ENCODE peak calls at places on chromosomes 5 and 9, in six cellular contexts. O is OCI-LY7, B is HT-29, D is upper lobe of right lung, J is hypothalamus, Z is T1000. W is an unnamed sample.

GRCh38 chr9:84419203-84419602 is 78.6 kb upstream of the SLC28A3 start:
- DNase-seq in J (no peak), B (peak), Z (no peak), O (no peak), D (no peak), W (no peak)

GRCh38 chr9:100108572-100108971 is 9.5 kb downstream of the INVS start:
- DNase-seq in B (no peak), Z (no peak), D (no peak), O (no peak), J (no peak), W (no peak)

GRCh38 chr9:128870128-128870940 is 11.4 kb downstream of the KYAT1 start:
- DNase-seq in J (no peak), B (no peak), D (no peak), Z (no peak), O (no peak), W (no peak)

GRCh38 chr5:37757980-37758582 is 81.8 kb downstream of the GDNF start:
- DNase-seq in B (peak), D (no peak), J (no peak), O (no peak), Z (no peak), W (no peak)

GRCh38 chr5:107266100-107266499 is 404.6 kb downstream of the EFNA5 start:
- DNase-seq in Z (no peak), O (no peak), J (no peak), D (no peak), B (no peak), W (no peak)

GRCh38 chr9:71552480-71552879 is 215.8 kb downstream of the CEMIP2 start:
- DNase-seq in B (no peak), J (no peak), O (no peak), Z (no peak), D (no peak), W (no peak)

GRCh38 chr5:15966651-15967050 is 212.9 kb downstream of the MARCHF11 start:
- DNase-seq in O (no peak), J (no peak), B (no peak), Z (no peak), D (no peak), W (no peak)

GRCh38 chr9:126637002-126637849 is 23.5 kb downstream of the LMX1B start:
- DNase-seq in Z (no peak), D (no peak), O (no peak), J (no peak), B (no peak), W (peak)

GRCh38 chr5:53031695-53032096 is 42.5 kb downstream of the ITGA2 start:
- DNase-seq in O (no peak), D (no peak), Z (no peak), B (peak), J (no peak), W (no peak)

GRCh38 chr5:150318613-150319483 is 16.1 kb upstream of the ARSI start:
- DNase-seq in O (no peak), J (no peak), Z (no peak), B (no peak), D (no peak), W (no peak)

GRCh38 chr9:71725590-71726338 is 42.5 kb downstream of the CEMIP2 start:
- DNase-seq in B (peak), Z (peak), O (no peak), J (no peak), D (no peak), W (no peak)

GRCh38 chr5:173582198-173583092 is 34.0 kb downstream of the BOD1 start:
- DNase-seq in J (no peak), B (no peak), D (no peak), Z (no peak), O (no peak), W (no peak)